ENCODE peak calls at places on chromosomes 13 and 19, in four cellular contexts. S, E, C and F are unnamed samples.

GRCh38 chr19:57245959-57246358 is 5.5 kb downstream of the ZNF805 start:
- DNase-seq in S (no peak), E (no peak), C (no peak), F (no peak)

GRCh38 chr19:58097349-58097748 is 682 bp downstream of the ZSCAN18 start:
- DNase-seq in S (no peak), E (no peak), C (no peak), F (no peak)

GRCh38 chr19:33177417-33177976 is 16.6 kb upstream of the LRP3 start:
- DNase-seq in S (peak; percentile 77), E (peak; percentile 30), C (peak; percentile 84), F (no peak)

GRCh38 chr13:33349314-33349995 is 63.9 kb upstream of the STARD13 start:
- DNase-seq in S (no peak), E (no peak), C (no peak), F (peak; percentile 14)

GRCh38 chr13:34863360-34864135 is 78.5 kb upstream of the NBEA start:
- DNase-seq in S (no peak), E (peak; percentile 73), C (no peak), F (peak; percentile 36)

GRCh38 chr13:100835695-100836094 is 161.1 kb upstream of the TMTC4 start:
- DNase-seq in S (no peak), E (no peak), C (no peak), F (no peak)

GRCh38 chr19:43525836-43526771 is 897 bp downstream of the ETHE1 start:
- DNase-seq in S (peak; percentile 35), E (no peak), C (no peak), F (peak; percentile 55)

GRCh38 chr19:3589439-3589838 is 4.2 kb downstream of the GIPC3 start:
- DNase-seq in S (no peak), E (no peak), C (no peak), F (no peak)

GRCh38 chr13:39881887-39882286 is 226.4 kb downstream of the COG6 start:
- DNase-seq in S (no peak), E (no peak), C (no peak), F (no peak)

GRCh38 chr19:4713384-4713951 is 10.2 kb downstream of the DPP9 start:
- DNase-seq in S (no peak), E (peak; percentile 93), C (no peak), F (peak; percentile 98)

GRCh38 chr13:45042539-45042938 is 53.2 kb downstream of the GPALPP1 start:
- DNase-seq in S (no peak), E (no peak), C (no peak), F (no peak)

GRCh38 chr19:12163841-12164240 is 945 bp downstream of the ZNF136 start:
- DNase-seq in S (no peak), E (no peak), C (no peak), F (peak; percentile 42)

GRCh38 chr13:49627831-49628652 is at the start of gene ARL11:
- DNase-seq in S (peak; percentile 71), E (no peak), C (peak; percentile 84), F (no peak)

GRCh38 chr19:4061683-4062575 is 4.8 kb downstream of the ZBTB7A start:
- DNase-seq in S (no peak), E (no peak), C (peak; percentile 61), F (no peak)

GRCh38 chr13:98039261-98039660 is 85.8 kb downstream of the IPO5 start:
- DNase-seq in S (no peak), E (no peak), C (peak; percentile 5), F (no peak)

GRCh38 chr13:34900288-34900739 is 41.8 kb upstream of the NBEA start:
- DNase-seq in S (no peak), E (no peak), C (no peak), F (no peak)

GRCh38 chr19:48403606-48404005 is 10.1 kb downstream of the GRIN2D start:
- DNase-seq in S (peak; percentile 65), E (no peak), C (peak; percentile 63), F (peak; percentile 70)